ENCODE peak calls at places on chromosomes 16 and 17, in seven cellular contexts. W, H, E, A, B, P and N are unnamed samples. For H3K4me1, the result is how much of the 10 kb centered on the place peaks cover.

GRCh38 chr17:69607162-69607834 is 192.8 kb downstream of the MAP2K6 start:
- DNase-seq in W (peak), H (peak), E (peak), A (peak), B (peak), P (peak), N (peak)

GRCh38 chr16:56352351-56353053 is 72.8 kb downstream of the AMFR start:
- DNase-seq in W (peak), H (no peak), E (no peak), A (peak), B (no peak), P (peak), N (no peak)

GRCh38 chr16:15494231-15494630 is 59.8 kb downstream of the BMERB1 start:
- DNase-seq in W (no peak), H (peak), E (peak), A (no peak), B (no peak), P (no peak), N (no peak)

GRCh38 chr16:72066747-72067146 is 3.7 kb downstream of the HPR start:
- DNase-seq in W (no peak), H (peak), E (peak), A (no peak), B (peak), P (no peak), N (no peak)

GRCh38 chr17:47246120-47246519 is 7.5 kb upstream of the ITGB3 start:
- DNase-seq in W (no peak), H (no peak), E (no peak), A (no peak), B (no peak), P (no peak), N (no peak)

GRCh38 chr17:31378638-31379037 is 12.8 kb upstream of the RAB11FIP4 start:
- DNase-seq in W (no peak), H (no peak), E (no peak), A (no peak), B (no peak), P (no peak), N (no peak)

GRCh38 chr16:50298591-50299507 is 32.5 kb downstream of the ADCY7 start:
- DNase-seq in W (no peak), H (no peak), E (no peak), A (peak), B (peak), P (peak), N (no peak)

GRCh38 chr17:83080641-83081560 is 1.5 kb downstream of the METRNL start:
- DNase-seq in W (no peak), H (no peak), E (no peak), A (no peak), B (no peak), P (no peak), N (peak)

GRCh38 chr17:19255279-19255678 is 18.1 kb downstream of the EPN2 start:
- DNase-seq in W (no peak), H (no peak), E (no peak), A (no peak), B (no peak), P (no peak), N (no peak)

GRCh38 chr16:80369559-80369958 is 171.2 kb upstream of the DYNLRB2 start:
- DNase-seq in W (peak), H (no peak), E (peak), A (peak), B (no peak), P (no peak), N (peak)

GRCh38 chr16:85148959-85149358 is 36.7 kb upstream of the CIBAR2 start:
- DNase-seq in W (no peak), H (no peak), E (peak), A (peak), B (no peak), P (peak), N (no peak)

GRCh38 chr17:29758255-29758654 is 135.5 kb upstream of the CORO6 start:
- DNase-seq in W (no peak), H (no peak), E (no peak), A (no peak), B (no peak), P (no peak), N (no peak)

GRCh38 chr17:63451150-63451549 is 5.0 kb upstream of the CYB561 start:
- DNase-seq in W (no peak), H (no peak), E (no peak), A (no peak), B (peak), P (no peak), N (no peak)

GRCh38 chr16:20415541-20415940 is 6.2 kb downstream of the ACSM5 start:
- DNase-seq in W (no peak), H (no peak), E (no peak), A (no peak), B (no peak), P (no peak), N (no peak)

GRCh38 chr17:79978545-79978852 is 57.2 kb downstream of the TBC1D16 start:
- DNase-seq in W (no peak), H (no peak), E (no peak), A (peak), B (peak), P (no peak), N (no peak)
- H3K4me1 ChIP-seq in W (under half), H (under half), E (under half), A (under half), B (under half), P (under half), N (under half)

GRCh38 chr17:59840329-59840907 is 52.3 kb downstream of the TUBD1 start:
- DNase-seq in W (no peak), H (no peak), E (peak), A (no peak), B (no peak), P (no peak), N (no peak)

GRCh38 chr17:59839646-59840328 is 53.0 kb downstream of the TUBD1 start:
- DNase-seq in W (no peak), H (no peak), E (peak), A (no peak), B (no peak), P (no peak), N (no peak)

GRCh38 chr17:59840908-59841666 is 51.7 kb downstream of the TUBD1 start:
- DNase-seq in W (no peak), H (no peak), E (peak), A (no peak), B (no peak), P (no peak), N (no peak)

GRCh38 chr17:59838196-59838911 is 54.4 kb downstream of the TUBD1 start:
- DNase-seq in W (peak), H (no peak), E (peak), A (no peak), B (no peak), P (no peak), N (no peak)

GRCh38 chr17:59837362-59838195 is 55.2 kb downstream of the TUBD1 start:
- DNase-seq in W (peak), H (peak), E (peak), A (peak), B (peak), P (peak), N (peak)
- TF ChIP-seq POLR2A in W (peak), H (peak), E (no peak), A (peak), B (peak), P (peak), N (peak)

DNA sequence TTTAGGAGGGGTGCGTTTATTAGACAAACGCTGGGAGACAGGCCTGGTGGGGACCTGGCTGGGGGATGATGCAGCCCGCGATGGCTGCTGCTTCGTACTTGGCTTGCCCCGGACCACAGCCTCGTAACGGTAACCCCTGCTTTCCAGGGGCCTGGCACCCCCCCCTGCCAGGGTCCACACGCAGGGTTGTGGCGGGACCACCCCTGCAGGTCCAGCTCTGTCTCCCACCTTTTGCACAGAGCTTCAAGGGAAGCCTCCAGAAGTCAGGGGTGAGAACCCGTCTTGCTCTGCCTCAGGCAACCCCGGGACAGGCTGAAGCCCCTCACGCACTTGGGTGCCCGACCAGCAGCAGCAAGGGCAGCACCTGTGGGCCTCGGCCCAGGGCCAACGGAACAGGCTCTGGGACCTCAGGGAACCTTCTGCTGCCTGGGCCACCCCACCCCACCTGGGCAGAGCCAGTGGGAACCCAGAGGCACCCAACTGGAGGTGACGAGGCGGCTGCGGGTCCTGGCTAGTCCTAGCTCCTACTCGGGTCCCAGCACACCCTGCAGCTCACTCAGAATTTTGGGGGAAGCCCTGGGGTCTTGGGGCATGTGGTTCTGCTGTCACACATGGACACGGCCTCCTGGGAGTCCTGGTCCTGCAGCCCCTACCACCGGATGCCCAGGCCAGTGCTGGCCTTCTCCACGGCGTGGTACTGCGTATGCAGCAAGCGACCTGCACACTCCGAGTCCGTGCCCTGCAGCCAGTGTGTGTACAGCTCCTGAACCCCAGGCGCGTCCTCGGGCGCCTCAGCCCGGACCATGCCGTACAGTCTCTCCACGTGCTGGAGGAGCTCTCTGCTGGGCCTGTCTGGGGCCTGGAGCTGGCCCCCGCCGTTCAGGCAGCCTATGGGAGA is 3.1 kb downstream of the HAGHL start:
- DNase-seq in W (peak), H (no peak), E (no peak), A (no peak), B (no peak), P (no peak), N (no peak)
- H3K4me3 ChIP-seq in W (no peak), H (peak), E (no peak), A (no peak), B (no peak), P (no peak), N (no peak)

DNA sequence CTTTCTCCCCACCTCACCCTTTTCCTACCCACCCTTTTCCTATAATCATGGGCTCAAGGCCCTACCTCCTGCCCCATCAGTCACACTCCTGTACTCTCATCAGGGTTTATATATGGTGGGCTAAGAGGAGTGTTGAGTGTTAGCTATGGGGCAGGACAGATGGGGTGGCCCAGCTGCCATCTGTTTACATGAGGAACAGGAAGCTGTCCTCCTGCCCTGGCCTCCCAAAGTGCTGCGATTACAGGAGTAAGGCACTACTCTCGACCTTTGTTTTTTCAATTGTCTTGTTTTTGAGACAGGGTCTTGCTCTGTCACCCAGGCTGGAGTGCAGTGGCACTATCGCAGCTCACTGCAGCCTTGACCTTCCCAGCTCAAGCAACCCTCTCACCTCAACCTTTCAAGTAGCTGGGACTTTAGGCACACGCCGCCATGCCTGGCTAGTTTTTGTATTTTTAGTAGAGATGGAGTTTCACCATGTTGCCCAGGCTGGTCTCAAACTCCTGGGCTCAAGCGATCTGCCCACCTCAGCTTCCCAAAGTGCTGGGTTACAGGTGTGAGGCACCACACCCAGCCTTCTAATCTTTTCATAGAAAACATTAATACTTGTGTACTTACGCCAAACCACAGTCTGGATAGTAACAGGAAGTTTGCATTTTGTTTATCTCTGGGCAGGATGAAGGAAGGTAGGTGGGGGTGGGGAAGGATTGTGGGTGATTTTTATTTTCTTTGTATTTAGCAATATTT is 1.6 kb downstream of the TRADD start:
- DNase-seq in W (no peak), H (no peak), E (no peak), A (no peak), B (no peak), P (no peak), N (no peak)
- H3K4me1 ChIP-seq in W (under half), H (under half), E (under half), A (under half), B (under half), P (under half), N (under half)

GRCh38 chr16:2720063-2720455 is at the start of gene PRSS27:
- DNase-seq in W (no peak), H (no peak), E (no peak), A (no peak), B (no peak), P (no peak), N (peak)

GRCh38 chr16:2724088-2724676 is 4.2 kb upstream of the PRSS27 start:
- DNase-seq in W (no peak), H (no peak), E (no peak), A (no peak), B (no peak), P (no peak), N (no peak)

GRCh38 chr16:2719328-2720062 is 529 bp downstream of the PRSS27 start:
- DNase-seq in W (no peak), H (no peak), E (no peak), A (no peak), B (no peak), P (peak), N (peak)

GRCh38 chr16:2717360-2718263 is 2.4 kb downstream of the PRSS27 start:
- DNase-seq in W (no peak), H (no peak), E (no peak), A (no peak), B (no peak), P (no peak), N (no peak)

GRCh38 chr16:2720719-2721633 is 952 bp upstream of the PRSS27 start:
- DNase-seq in W (peak), H (peak), E (peak), A (peak), B (peak), P (peak), N (peak)
- TF ChIP-seq POLR2A in W (no peak), H (no peak), E (peak), A (peak), B (no peak), P (no peak), N (peak)

DNA sequence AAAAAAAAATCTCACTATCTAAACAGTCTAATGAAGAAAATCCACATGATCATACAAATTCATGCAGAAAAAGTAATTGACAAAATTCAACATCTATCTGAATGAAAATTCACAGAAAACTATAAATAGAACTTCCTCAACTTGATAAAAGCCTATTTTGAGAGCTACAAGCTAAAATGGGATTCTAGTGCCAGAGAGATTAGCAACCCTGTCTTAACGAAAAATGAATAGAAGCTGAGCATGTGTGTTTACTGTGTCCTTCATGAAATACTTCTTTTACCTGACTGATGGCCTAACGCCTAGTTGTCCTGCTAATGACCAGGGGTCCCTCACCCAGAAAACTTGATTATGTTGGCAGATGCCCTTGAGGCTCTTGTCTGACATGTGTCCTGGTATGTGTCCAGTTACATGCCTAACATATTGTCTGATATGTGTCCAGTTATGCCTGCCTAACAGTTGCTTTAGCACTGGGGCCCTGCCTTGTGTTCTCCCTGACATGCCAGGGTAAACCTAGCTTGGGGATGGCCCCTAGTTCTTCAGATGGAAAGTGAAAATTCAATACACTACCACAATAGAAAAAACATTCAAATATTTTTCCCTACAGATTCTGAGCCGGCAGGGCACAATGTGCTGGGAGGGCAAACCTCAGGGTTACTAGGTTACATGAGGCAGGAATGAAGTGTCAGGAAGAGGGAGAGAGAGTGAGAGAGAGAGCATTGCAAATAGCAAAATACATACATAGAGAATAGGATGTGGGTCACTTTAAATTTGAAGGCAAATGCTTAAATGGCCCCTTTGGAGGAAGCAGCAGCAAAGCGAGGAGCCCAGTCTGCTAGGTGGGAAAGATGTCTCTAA is 834.0 kb downstream of the CDH11 start:
- DNase-seq in W (no peak), H (no peak), E (no peak), A (no peak), B (no peak), P (no peak), N (no peak)
- H3K4me3 ChIP-seq in W (no peak), H (no peak), E (no peak), A (no peak), B (no peak), P (no peak), N (no peak)

DNA sequence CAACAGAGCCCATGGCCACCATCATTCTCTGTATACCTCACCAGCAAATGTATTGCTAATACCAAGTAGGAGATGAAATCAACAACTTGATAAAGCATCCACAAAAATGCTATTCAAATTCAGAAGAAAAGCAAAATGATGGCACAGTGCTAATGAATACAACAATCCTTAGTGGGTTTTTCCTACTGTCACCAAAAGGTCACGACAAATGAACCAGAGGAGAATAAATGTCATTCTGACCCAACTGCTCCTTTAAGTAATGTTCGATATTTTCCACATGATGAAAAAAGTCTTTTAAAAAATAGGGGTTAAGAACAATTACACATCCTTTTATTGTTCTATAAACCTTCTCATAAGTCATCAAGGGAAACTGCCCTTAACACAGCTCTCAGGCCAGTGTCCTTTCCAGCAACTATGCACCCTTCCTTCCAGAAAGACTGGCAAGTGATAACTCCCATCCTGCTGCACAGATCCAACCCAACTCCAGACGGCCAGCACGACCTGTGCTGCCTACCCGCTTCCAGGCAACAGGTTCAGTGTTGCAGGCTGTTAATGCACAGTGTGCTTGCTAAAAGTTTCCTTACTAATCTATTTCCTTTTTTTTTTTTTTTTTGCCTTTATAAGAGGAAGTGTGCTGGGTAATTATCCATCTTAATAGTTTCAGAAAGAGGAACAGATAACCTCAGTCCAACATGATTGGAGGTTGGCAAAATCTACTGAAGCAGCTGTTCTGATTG is 15.4 kb downstream of the FBXO31 start:
- DNase-seq in W (no peak), H (no peak), E (no peak), A (no peak), B (no peak), P (no peak), N (no peak)
- H3K4me1 ChIP-seq in W (half or more), H (under half), E (under half), A (under half), B (half or more), P (half or more), N (half or more)